ENCODE peak calls at places on chromosomes 11 and 22, in ten cellular contexts. M, Y, R, T, J, L, H, G, E and B are unnamed samples.

GRCh38 chr22:35637254-35637653 is 11.0 kb upstream of the APOL6 start:
- DNase-seq in M (no peak), Y (no peak), R (no peak), T (no peak), J (no peak), L (no peak), H (no peak), G (no peak), E (no peak), B (no peak)

GRCh38 chr11:47233989-47234668 is 14.5 kb downstream of the ACP2 start:
- DNase-seq in M (peak; percentile 50), Y (no peak), R (no peak), T (peak; percentile 76), J (peak; percentile 77), L (no peak), H (peak; percentile 67), G (peak; percentile 33), E (no peak), B (no peak)

GRCh38 chr11:96361778-96362177 is 18.8 kb upstream of the MAML2 start:
- DNase-seq in M (no peak), Y (no peak), R (no peak), T (no peak), J (no peak), L (no peak), H (no peak), G (no peak), E (no peak), B (no peak)

GRCh38 chr11:8636127-8636526 is 42.1 kb upstream of the STK33 start:
- DNase-seq in M (no peak), Y (no peak), R (no peak), T (no peak), J (no peak), L (no peak), H (no peak), G (no peak), E (no peak), B (no peak)

GRCh38 chr11:45079943-45080719 is 66.3 kb upstream of the PRDM11 start:
- DNase-seq in M (no peak), Y (peak; percentile 35), R (no peak), T (no peak), J (no peak), L (peak; percentile 69), H (no peak), G (no peak), E (no peak), B (no peak)

GRCh38 chr11:35247428-35247827 is 108.5 kb downstream of the CD44 start:
- DNase-seq in M (no peak), Y (peak; percentile 36), R (no peak), T (no peak), J (no peak), L (no peak), H (no peak), G (no peak), E (no peak), B (no peak)

GRCh38 chr22:20174785-20175596 is 24.1 kb upstream of the CCDC188 start:
- DNase-seq in M (peak; percentile 31), Y (no peak), R (no peak), T (peak; percentile 61), J (no peak), L (no peak), H (no peak), G (no peak), E (no peak), B (no peak)

GRCh38 chr11:32309541-32310217 is 125.7 kb downstream of the WT1 start:
- DNase-seq in M (no peak), Y (no peak), R (no peak), T (no peak), J (no peak), L (no peak), H (no peak), G (no peak), E (no peak), B (no peak)

GRCh38 chr22:42282252-42282942 is 11.9 kb upstream of the TCF20 start:
- DNase-seq in M (no peak), Y (no peak), R (no peak), T (peak; percentile 62), J (no peak), L (peak; percentile 20), H (no peak), G (no peak), E (no peak), B (no peak)

GRCh38 chr11:95459268-95460040 is 228.5 kb upstream of the SESN3 start:
- DNase-seq in M (peak; percentile 34), Y (no peak), R (no peak), T (no peak), J (peak; percentile 38), L (no peak), H (no peak), G (no peak), E (no peak), B (no peak)

GRCh38 chr11:3111919-3112690 is 53.0 kb downstream of the OSBPL5 start:
- DNase-seq in M (peak; percentile 82), Y (no peak), R (no peak), T (no peak), J (peak; percentile 65), L (peak; percentile 3), H (no peak), G (no peak), E (no peak), B (no peak)

GRCh38 chr11:103832762-103833161 is 203.7 kb upstream of the DDI1 start:
- DNase-seq in M (no peak), Y (no peak), R (no peak), T (no peak), J (peak; percentile 14), L (no peak), H (no peak), G (no peak), E (no peak), B (no peak)

DNA sequence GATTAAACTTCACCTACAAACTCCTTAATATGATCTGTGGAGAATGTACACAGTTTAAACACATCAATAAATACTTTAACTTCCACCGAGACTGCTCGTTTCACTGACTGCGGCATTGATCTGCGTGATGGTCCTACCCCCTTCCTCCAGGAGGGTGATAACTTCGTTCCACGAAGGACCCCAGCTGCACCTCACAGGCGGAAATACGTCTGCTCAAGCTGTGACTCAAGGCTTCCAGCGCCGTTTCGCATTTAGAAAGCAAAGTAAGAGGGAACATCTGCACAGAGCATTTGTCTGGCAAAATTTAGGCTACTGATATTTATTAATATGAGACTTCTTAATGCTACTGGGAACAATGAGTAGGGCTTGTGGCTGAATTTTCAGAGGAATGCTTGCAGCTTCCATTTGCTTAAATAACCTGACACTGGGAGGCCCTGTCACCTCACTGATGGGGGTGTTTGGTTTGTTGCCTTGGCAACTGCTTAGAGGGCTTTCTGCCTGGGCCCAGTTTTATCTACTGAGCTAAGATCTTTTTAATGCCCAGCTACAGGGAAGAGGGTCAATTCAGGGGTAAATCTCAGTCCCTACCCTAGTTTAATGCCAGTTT is 14.8 kb upstream of the ST14 start:
- DNase-seq in M (no peak), Y (no peak), R (no peak), T (peak; percentile 65), J (no peak), L (no peak), H (no peak), G (no peak), E (no peak), B (no peak)
- H3K9me3 ChIP-seq in M (no peaks in the 10 kb centered on the region), Y (no peaks in the 10 kb centered on the region), R (no peaks in the 10 kb centered on the region), T (no peaks in the 10 kb centered on the region), J (no peaks in the 10 kb centered on the region), L (no peaks in the 10 kb centered on the region), H (no peaks in the 10 kb centered on the region), G (no peaks in the 10 kb centered on the region), E (no peaks in the 10 kb centered on the region), B (no peaks in the 10 kb centered on the region)

GRCh38 chr22:38088723-38089473 is 4.9 kb upstream of the SLC16A8 start:
- DNase-seq in M (no peak), Y (no peak), R (no peak), T (no peak), J (no peak), L (no peak), H (no peak), G (peak; percentile 30), E (no peak), B (no peak)
- H3K9me3 ChIP-seq in M (no peaks in the 10 kb centered on the region), Y (no peaks in the 10 kb centered on the region), R (no peaks in the 10 kb centered on the region), T (no peaks in the 10 kb centered on the region), J (no peaks in the 10 kb centered on the region), L (no peaks in the 10 kb centered on the region), H (no peaks in the 10 kb centered on the region), G (no peaks in the 10 kb centered on the region), E (no peaks in the 10 kb centered on the region), B (no peaks in the 10 kb centered on the region)

GRCh38 chr22:48675828-48676145 is 1151.9 kb downstream of the BRD1 start:
- DNase-seq in M (no peak), Y (no peak), R (no peak), T (no peak), J (no peak), L (no peak), H (no peak), G (no peak), E (no peak), B (no peak)

GRCh38 chr22:48676266-48677167 is 1151.2 kb downstream of the BRD1 start:
- DNase-seq in M (no peak), Y (no peak), R (no peak), T (no peak), J (no peak), L (no peak), H (no peak), G (no peak), E (no peak), B (no peak)

GRCh38 chr22:48672387-48672786 is 1155.3 kb downstream of the BRD1 start:
- DNase-seq in M (no peak), Y (no peak), R (no peak), T (no peak), J (no peak), L (no peak), H (no peak), G (no peak), E (no peak), B (no peak)

GRCh38 chr22:48675141-48675827 is 1152.4 kb downstream of the BRD1 start:
- DNase-seq in M (no peak), Y (no peak), R (no peak), T (no peak), J (no peak), L (no peak), H (no peak), G (no peak), E (no peak), B (no peak)

DNA sequence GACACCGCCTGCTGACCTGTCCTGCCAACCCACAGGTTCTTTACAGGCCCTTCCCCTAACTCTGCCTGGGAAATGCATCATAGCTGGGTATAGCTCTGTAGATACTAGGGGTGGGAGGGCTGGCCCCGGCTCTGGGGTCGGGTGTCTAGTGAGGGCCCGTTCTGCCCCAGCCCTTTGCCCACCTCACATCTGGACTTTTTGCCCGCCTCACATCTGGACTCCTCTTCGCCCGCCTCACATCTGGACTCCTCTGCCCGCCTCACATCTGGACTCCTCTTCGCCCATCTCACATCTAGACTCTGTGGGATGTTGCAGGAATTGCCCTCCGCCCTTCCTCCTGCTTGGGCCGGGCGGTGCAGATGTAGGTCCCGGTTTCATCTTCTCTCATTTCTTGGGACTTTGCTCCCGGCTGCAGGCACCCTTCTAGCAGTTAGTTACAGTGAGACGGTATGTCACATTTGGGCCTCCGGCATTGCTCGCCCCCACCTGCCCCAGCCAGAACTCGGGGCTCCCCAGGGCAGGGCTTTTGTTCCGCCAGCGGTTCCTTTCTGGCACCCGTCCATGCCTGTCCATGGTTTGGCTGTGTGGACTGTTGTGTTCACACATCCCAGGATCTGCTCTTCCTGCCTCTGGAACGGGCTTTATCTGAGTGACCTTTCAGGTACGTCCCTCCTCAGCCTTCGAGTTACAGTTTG is 1153.7 kb downstream of the BRD1 start:
- DNase-seq in M (no peak), Y (no peak), R (no peak), T (no peak), J (no peak), L (no peak), H (no peak), G (no peak), E (no peak), B (no peak)
- H3K9me3 ChIP-seq in M (peaks cover 21% of the 10 kb centered on the region), Y (no peaks in the 10 kb centered on the region), R (peaks cover 36% of the 10 kb centered on the region), T (peaks cover 10% of the 10 kb centered on the region), J (no peaks in the 10 kb centered on the region), L (peaks cover 12% of the 10 kb centered on the region), H (no peaks in the 10 kb centered on the region), G (peaks cover 30% of the 10 kb centered on the region), E (peaks cover 5% of the 10 kb centered on the region), B (no peaks in the 10 kb centered on the region)

GRCh38 chr22:11598492-11599440 is 3929.2 kb upstream of the OR11H1 start:
- DNase-seq in M (no peak), Y (no peak), R (no peak), T (no peak), J (no peak), L (no peak), H (no peak), G (no peak), E (no peak), B (no peak)
- H3K9me3 ChIP-seq in M (no peaks in the 10 kb centered on the region), Y (peaks cover 27% of the 10 kb centered on the region), R (peaks cover 57% of the 10 kb centered on the region), T (peaks cover 46% of the 10 kb centered on the region), J (no peaks in the 10 kb centered on the region), L (peaks cover 40% of the 10 kb centered on the region), H (no peaks in the 10 kb centered on the region), G (peaks cover 50% of the 10 kb centered on the region), E (peaks cover 13% of the 10 kb centered on the region), B (peaks cover 19% of the 10 kb centered on the region)